ENCODE peak calls at places on chromosomes 12 and 14, in five cellular contexts. U is GM23338, F is H1, D is HepG2, G is K562. O is an unnamed sample.
A peak's percentile ranks its signal among the peaks of the same experiment; 100 is the strongest.

GRCh38 chr14:99862111-99862510 is 68.9 kb downstream of the EML1 start:
- DNase-seq in G (no peak), U (no peak), D (no peak), F (no peak), O (no peak)

GRCh38 chr14:54364555-54365415 is 32.0 kb upstream of the CDKN3 start:
- DNase-seq in F (no peak), G (no peak), D (peak; percentile 83), U (no peak), O (no peak)

GRCh38 chr14:68440776-68441175 is 352.1 kb downstream of the ZFP36L1 start:
- DNase-seq in F (no peak), D (no peak), U (no peak), G (no peak), O (no peak)

GRCh38 chr14:99479903-99480855 is 480 bp downstream of the SETD3 start:
- DNase-seq in G (peak; percentile 15), F (no peak), D (peak; percentile 16), U (peak; percentile 68), O (no peak)

GRCh38 chr14:77245820-77246219 is 25.2 kb downstream of the NGB start:
- DNase-seq in U (peak; percentile 55), G (no peak), F (no peak), D (no peak), O (no peak)

GRCh38 chr14:41604793-41605534 is 1.7 kb upstream of the LRFN5 start:
- DNase-seq in G (no peak), D (no peak), U (peak; percentile 93), F (no peak), O (no peak)

GRCh38 chr12:21144309-21144708 is 13.3 kb downstream of the SLCO1B1 start:
- DNase-seq in U (no peak), D (no peak), G (no peak), F (no peak), O (no peak)

GRCh38 chr14:73283592-73284379 is 46.5 kb downstream of the PAPLN start:
- DNase-seq in G (no peak), U (peak; percentile 84), F (peak; percentile 44), D (no peak), O (no peak)

GRCh38 chr14:49865431-49865859 is 12.9 kb upstream of the NEMF start:
- DNase-seq in U (peak; percentile 89), F (no peak), G (no peak), D (peak; percentile 48), O (no peak)

GRCh38 chr14:49861581-49861922 is 9.0 kb upstream of the NEMF start:
- DNase-seq in G (no peak), D (no peak), F (no peak), U (peak; percentile 80), O (no peak)

GRCh38 chr14:49863483-49864262 is 11.1 kb upstream of the NEMF start:
- DNase-seq in G (peak; percentile 44), D (no peak), U (peak; percentile 33), F (no peak), O (no peak)

GRCh38 chr14:49860988-49861387 is 8.4 kb upstream of the NEMF start:
- DNase-seq in G (no peak), U (no peak), F (no peak), D (no peak), O (no peak)

GRCh38 chr14:49861923-49862673 is 9.5 kb upstream of the NEMF start:
- DNase-seq in G (peak; percentile 34), F (peak; percentile 69), U (peak; percentile 82), D (peak; percentile 69), O (no peak)
- TF ChIP-seq POLR2AphosphoS5 in G (peak; percentile 48), F (no peak), U (peak; percentile 26), D (no peak), O (peak; percentile 28)

GRCh38 chr14:89534896-89535615 is 118.0 kb upstream of the FOXN3 start:
- DNase-seq in F (no peak), G (no peak), D (no peak), U (no peak), O (no peak)

GRCh38 chr14:89537911-89538310 is 120.9 kb upstream of the FOXN3 start:
- DNase-seq in U (peak; percentile 68), F (no peak), D (no peak), G (no peak), O (no peak)

GRCh38 chr14:89531661-89532335 is 114.8 kb upstream of the FOXN3 start:
- DNase-seq in F (no peak), D (no peak), U (no peak), G (no peak), O (no peak)

GRCh38 chr14:89533136-89533535 is 116.1 kb upstream of the FOXN3 start:
- DNase-seq in F (no peak), U (no peak), G (no peak), D (no peak), O (no peak)

GRCh38 chr14:89533761-89534160 is 116.7 kb upstream of the FOXN3 start:
- DNase-seq in U (no peak), G (no peak), F (no peak), D (no peak), O (no peak)
- TF ChIP-seq CREB1 in U (no peak), G (no peak), F (no peak), D (no peak), O (no peak)

DNA sequence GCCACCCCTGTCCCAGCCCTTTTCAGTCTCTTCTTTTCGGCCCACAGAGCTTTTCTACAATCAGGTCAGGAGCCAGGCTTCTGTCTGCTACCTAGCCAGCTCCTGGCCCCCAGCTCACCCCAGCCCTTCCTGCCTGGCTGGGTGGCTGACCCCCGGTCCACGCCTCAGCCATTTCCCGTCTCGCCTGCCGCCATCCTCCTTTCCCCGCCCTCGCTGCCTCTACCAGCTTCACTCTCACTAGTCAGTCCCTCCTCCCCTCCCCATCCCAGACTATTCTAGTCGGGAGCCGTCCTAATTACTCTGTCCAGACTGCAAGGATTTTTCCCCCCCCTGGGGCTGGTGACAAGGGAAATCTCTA is 876 bp downstream of the DHH start:
- DNase-seq in F (no peak), D (no peak), U (peak; percentile 38), G (no peak), O (no peak)
- TF ChIP-seq POLR2AphosphoS5 in F (no peak), D (no peak), U (no peak), G (no peak), O (no peak)

GRCh38 chr14:103308717-103309616 is 25.1 kb upstream of the EIF5 start:
- DNase-seq in F (no peak), G (peak; percentile 80), D (no peak), U (no peak), O (no peak)
- TF ChIP-seq CREB1 in F (no peak), G (no peak), D (no peak), U (no peak), O (no peak)

GRCh38 chr12:6748761-6749160 is 4.2 kb downstream of the MLF2 start:
- DNase-seq in G (no peak), U (no peak), D (no peak), F (no peak), O (no peak)

GRCh38 chr12:6751767-6752166 is 1.2 kb downstream of the MLF2 start:
- DNase-seq in U (no peak), F (no peak), G (no peak), D (no peak), O (no peak)

GRCh38 chr12:6750506-6750905 is 2.4 kb downstream of the MLF2 start:
- DNase-seq in G (no peak), D (no peak), U (no peak), F (no peak), O (no peak)

GRCh38 chr12:6742833-6743232 is 10.1 kb downstream of the MLF2 start:
- DNase-seq in D (no peak), F (no peak), G (no peak), U (no peak), O (no peak)

GRCh38 chr12:6745751-6746525 is 7.0 kb downstream of the MLF2 start:
- DNase-seq in D (no peak), U (no peak), G (no peak), F (no peak), O (no peak)
- TF ChIP-seq POLR2AphosphoS5 in D (no peak), U (peak; percentile 32), G (no peak), F (peak; percentile 38), O (no peak)

DNA sequence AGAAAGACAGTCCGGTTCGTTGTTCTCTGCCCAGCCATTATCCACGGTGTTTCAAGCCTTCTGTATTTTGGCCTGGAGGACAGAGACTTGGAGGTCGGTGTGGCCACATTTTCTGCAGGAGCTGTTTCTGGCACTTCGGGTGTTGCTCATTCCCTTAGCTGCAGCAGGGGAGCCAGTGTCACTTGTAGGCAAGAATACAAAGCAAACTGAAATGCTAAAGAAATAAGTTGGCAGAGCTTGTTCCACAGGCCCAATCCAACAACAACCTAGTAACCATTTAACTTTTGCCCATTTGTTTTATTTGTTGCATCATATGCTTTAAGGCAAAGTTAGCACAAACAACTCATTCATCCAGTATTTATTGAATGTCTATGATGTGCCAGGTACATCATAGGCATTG is 275.5 kb downstream of the TTC6 start:
- DNase-seq in F (no peak), D (peak; percentile 23), G (no peak), U (no peak), O (no peak)
- TF ChIP-seq CREB1 in F (no peak), D (no peak), G (no peak), U (no peak), O (no peak)